ENCODE peak calls at places on chromosomes 6 and 20, in seven cellular contexts. S is Kasumi-1; F is D341Med; N is OCI-LY7; E is ovary; Y is CD4-positive, alpha-beta memory T cell; J is hippocampal formation. I is an unnamed sample.

GRCh38 chr20:43560974-43561373 is 2.1 kb downstream of the SGK2 start:
- DNase-seq in E (no peak), S (no peak), F (no peak), J (no peak), Y (no peak), N (no peak), I (no peak)

GRCh38 chr20:24051160-24051559 is 62.6 kb upstream of the GGTLC1 start:
- DNase-seq in N (no peak), J (no peak), S (no peak), F (no peak), E (no peak), Y (no peak), I (no peak)

GRCh38 chr6:42200035-42200434 is 5.3 kb upstream of the GUCA1B start:
- DNase-seq in N (no peak), E (no peak), F (no peak), J (no peak), S (no peak), Y (no peak), I (no peak)

GRCh38 chr20:63737940-63738686 is 1.5 kb upstream of the SLC2A4RG start:
- DNase-seq in F (peak), N (peak), Y (peak), J (no peak), E (peak), S (no peak), I (no peak)

GRCh38 chr20:6014957-6015356 is 38.9 kb downstream of the LRRN4 start:
- DNase-seq in Y (no peak), J (no peak), S (no peak), E (no peak), F (no peak), N (no peak), I (no peak)

GRCh38 chr6:73236147-73236750 is 11.0 kb upstream of the KHDC1L start:
- DNase-seq in Y (no peak), E (no peak), J (no peak), S (no peak), F (no peak), N (no peak), I (no peak)

GRCh38 chr6:142523485-142523884 is 221.7 kb downstream of the ADGRG6 start:
- DNase-seq in S (no peak), E (no peak), Y (no peak), N (no peak), J (no peak), F (no peak), I (no peak)

GRCh38 chr6:12069891-12070529 is 57.9 kb downstream of the HIVEP1 start:
- DNase-seq in F (no peak), S (no peak), J (no peak), E (no peak), Y (no peak), N (no peak), I (no peak)

GRCh38 chr20:21522479-21523397 is 8.9 kb upstream of the NKX2-2 start:
- DNase-seq in N (no peak), S (no peak), F (peak), E (no peak), J (peak), Y (no peak), I (no peak)

GRCh38 chr6:81145506-81145905 is 607.0 kb downstream of the TENT5A start:
- DNase-seq in F (no peak), N (no peak), J (no peak), E (no peak), Y (no peak), S (no peak), I (no peak)

GRCh38 chr20:56689852-56690485 is 60.9 kb downstream of the TFAP2C start:
- DNase-seq in F (no peak), J (no peak), E (no peak), Y (no peak), N (peak), S (no peak), I (no peak)

GRCh38 chr6:168440520-168441433 is at the start of gene SMOC2:
- DNase-seq in E (peak), S (no peak), J (no peak), Y (no peak), N (no peak), F (no peak), I (no peak)

GRCh38 chr6:134533991-134534390 is 216.1 kb upstream of the SGK1 start:
- DNase-seq in S (no peak), F (no peak), E (no peak), N (no peak), J (no peak), Y (no peak), I (no peak)

GRCh38 chr6:167401525-167402194 is 76.8 kb downstream of the TTLL2 start:
- DNase-seq in N (no peak), J (no peak), Y (no peak), F (no peak), S (no peak), E (no peak), I (no peak)

GRCh38 chr6:166388605-166389004 is 5.9 kb upstream of the MPC1 start:
- DNase-seq in N (no peak), F (no peak), E (no peak), S (no peak), Y (no peak), J (no peak), I (no peak)